ENCODE peak calls at places on chromosomes 11 and 22, in six cellular contexts. Z, K, H, Y, A and D are unnamed samples.

GRCh38 chr11:129723964-129724291 is 91.7 kb upstream of the TMEM45B start:
- DNase-seq in Z (no peak), K (no peak), H (no peak), Y (no peak), A (no peak), D (no peak)

GRCh38 chr22:43109921-43110443 is 568 bp upstream of the BIK start:
- DNase-seq in Z (no peak), K (no peak), H (no peak), Y (no peak), A (no peak), D (no peak)

GRCh38 chr11:61580292-61580888 is 486 bp downstream of the SYT7 start:
- DNase-seq in Z (no peak), K (no peak), H (no peak), Y (no peak), A (peak; percentile 32), D (no peak)

GRCh38 chr11:35373284-35373933 is 45.9 kb downstream of the SLC1A2 start:
- DNase-seq in Z (no peak), K (no peak), H (no peak), Y (no peak), A (no peak), D (no peak)

GRCh38 chr11:4087551-4087950 is 7.0 kb upstream of the RRM1 start:
- DNase-seq in Z (no peak), K (no peak), H (peak; percentile 33), Y (no peak), A (no peak), D (peak; percentile 19)

GRCh38 chr22:39556970-39557811 is 13.4 kb upstream of the CACNA1I start:
- DNase-seq in Z (no peak), K (no peak), H (peak; percentile 21), Y (peak; percentile 42), A (peak; percentile 56), D (peak; percentile 47)

GRCh38 chr11:4697583-4697982 is at the start of gene OR51E2:
- DNase-seq in Z (no peak), K (no peak), H (no peak), Y (no peak), A (peak; percentile 18), D (peak; percentile 7)

GRCh38 chr11:112498701-112499100 is 238.0 kb upstream of the PLET1 start:
- DNase-seq in Z (no peak), K (no peak), H (no peak), Y (no peak), A (no peak), D (no peak)

GRCh38 chr11:70942593-70942992 is 309.8 kb downstream of the SHANK2 start:
- DNase-seq in Z (no peak), K (no peak), H (no peak), Y (no peak), A (no peak), D (no peak)

GRCh38 chr11:126415128-126415527 is 59.6 kb downstream of the ST3GAL4 start:
- DNase-seq in Z (no peak), K (no peak), H (peak; percentile 96), Y (no peak), A (peak; percentile 72), D (peak; percentile 76)

GRCh38 chr11:35932641-35933571 is 11.0 kb upstream of the LDLRAD3 start:
- DNase-seq in Z (no peak), K (no peak), H (peak; percentile 39), Y (no peak), A (no peak), D (no peak)

GRCh38 chr22:47289316-47289985 is 527.0 kb downstream of the TBC1D22A start:
- DNase-seq in Z (no peak), K (no peak), H (no peak), Y (no peak), A (no peak), D (no peak)

GRCh38 chr11:94147433-94147845 is 18.8 kb downstream of the PANX1 start:
- DNase-seq in Z (no peak), K (no peak), H (no peak), Y (no peak), A (no peak), D (no peak)

GRCh38 chr11:77049081-77049480 is 14.9 kb downstream of the B3GNT6 start:
- DNase-seq in Z (no peak), K (no peak), H (no peak), Y (no peak), A (no peak), D (no peak)

GRCh38 chr11:34161812-34162506 is 56.5 kb downstream of the NAT10 start:
- DNase-seq in Z (no peak), K (no peak), H (no peak), Y (peak; percentile 2), A (no peak), D (no peak)

GRCh38 chr22:50445071-50445879 is 29.6 kb downstream of the SBF1 start:
- DNase-seq in Z (no peak), K (no peak), H (no peak), Y (no peak), A (no peak), D (no peak)

GRCh38 chr11:67367014-67367835 is 6.2 kb downstream of the CLCF1 start:
- DNase-seq in Z (no peak), K (no peak), H (peak; percentile 61), Y (no peak), A (no peak), D (no peak)

GRCh38 chr11:14423633-14424032 is 64.7 kb upstream of the RRAS2 start:
- DNase-seq in Z (no peak), K (no peak), H (peak; percentile 71), Y (no peak), A (no peak), D (no peak)